ENCODE peak calls at places on chromosomes 1 and 21, in six cellular contexts. One of them, this sample, is unnamed.

GRCh38 chr1:152739841-152740240 is 18.0 kb upstream of the KPRP start:
- DNase-seq in GM23248: peak
- DNase-seq in OCI-LY7: no peak
- DNase-seq in fibroblast of lung: no peak
- DNase-seq in PC-9: no peak
- DNase-seq in SK-N-SH: no peak
- DNase-seq in this sample: no peak

GRCh38 chr1:230174765-230175747 is 108.0 kb downstream of the GALNT2 start:
- DNase-seq in GM23248: no peak
- DNase-seq in fibroblast of lung: no peak
- DNase-seq in PC-9: no peak
- DNase-seq in OCI-LY7: no peak
- DNase-seq in SK-N-SH: no peak
- DNase-seq in this sample: peak

GRCh38 chr1:33256701-33257387 is 552 bp downstream of the ZNF362 start:
- DNase-seq in PC-9: peak
- DNase-seq in GM23248: peak
- DNase-seq in OCI-LY7: peak
- DNase-seq in fibroblast of lung: peak
- DNase-seq in SK-N-SH: no peak
- DNase-seq in this sample: peak

GRCh38 chr1:230853736-230854135 is 14.6 kb downstream of the C1orf198 start:
- DNase-seq in OCI-LY7: no peak
- DNase-seq in SK-N-SH: no peak
- DNase-seq in GM23248: no peak
- DNase-seq in PC-9: no peak
- DNase-seq in fibroblast of lung: no peak
- DNase-seq in this sample: no peak

GRCh38 chr1:220356981-220357850 is 85.0 kb upstream of the RAB3GAP2 start:
- DNase-seq in OCI-LY7: no peak
- DNase-seq in fibroblast of lung: no peak
- DNase-seq in SK-N-SH: no peak
- DNase-seq in GM23248: no peak
- DNase-seq in PC-9: no peak
- DNase-seq in this sample: no peak

GRCh38 chr1:30715216-30715615 is 8.2 kb downstream of the MATN1 start:
- DNase-seq in OCI-LY7: no peak
- DNase-seq in SK-N-SH: no peak
- DNase-seq in fibroblast of lung: no peak
- DNase-seq in PC-9: no peak
- DNase-seq in GM23248: no peak
- DNase-seq in this sample: no peak

GRCh38 chr1:180173952-180174351 is 19.3 kb downstream of the QSOX1 start:
- DNase-seq in OCI-LY7: no peak
- DNase-seq in SK-N-SH: no peak
- DNase-seq in fibroblast of lung: peak
- DNase-seq in GM23248: peak
- DNase-seq in PC-9: no peak
- DNase-seq in this sample: no peak

GRCh38 chr1:169146536-169147214 is 40.2 kb downstream of the ATP1B1 start:
- DNase-seq in PC-9: no peak
- DNase-seq in GM23248: no peak
- DNase-seq in SK-N-SH: no peak
- DNase-seq in fibroblast of lung: no peak
- DNase-seq in OCI-LY7: no peak
- DNase-seq in this sample: no peak

GRCh38 chr1:244709491-244710368 is 56.8 kb downstream of the DESI2 start:
- DNase-seq in fibroblast of lung: no peak
- DNase-seq in GM23248: no peak
- DNase-seq in SK-N-SH: no peak
- DNase-seq in OCI-LY7: no peak
- DNase-seq in PC-9: no peak
- DNase-seq in this sample: no peak

GRCh38 chr21:41848971-41849580 is 30.1 kb downstream of the PRDM15 start:
- DNase-seq in PC-9: no peak
- DNase-seq in fibroblast of lung: no peak
- DNase-seq in GM23248: no peak
- DNase-seq in OCI-LY7: no peak
- DNase-seq in SK-N-SH: no peak
- DNase-seq in this sample: no peak

GRCh38 chr1:67675800-67676199 is 9.2 kb upstream of the GADD45A start:
- DNase-seq in fibroblast of lung: peak
- DNase-seq in OCI-LY7: peak
- DNase-seq in SK-N-SH: no peak
- DNase-seq in PC-9: no peak
- DNase-seq in GM23248: peak
- DNase-seq in this sample: no peak

GRCh38 chr1:108896160-108897150 is 19.7 kb downstream of the GPSM2 start:
- DNase-seq in SK-N-SH: no peak
- DNase-seq in GM23248: peak
- DNase-seq in PC-9: no peak
- DNase-seq in OCI-LY7: no peak
- DNase-seq in fibroblast of lung: peak
- DNase-seq in this sample: no peak

GRCh38 chr1:208119225-208119606 is 125.0 kb downstream of the PLXNA2 start:
- DNase-seq in PC-9: no peak
- DNase-seq in SK-N-SH: no peak
- DNase-seq in GM23248: no peak
- DNase-seq in fibroblast of lung: no peak
- DNase-seq in OCI-LY7: no peak
- DNase-seq in this sample: no peak

GRCh38 chr1:241972703-241973375 is 15.3 kb downstream of the BECN2 start:
- DNase-seq in PC-9: no peak
- DNase-seq in OCI-LY7: no peak
- DNase-seq in SK-N-SH: peak
- DNase-seq in GM23248: peak
- DNase-seq in fibroblast of lung: no peak
- DNase-seq in this sample: peak

GRCh38 chr1:179164494-179164893 is 65.0 kb downstream of the ABL2 start:
- DNase-seq in SK-N-SH: no peak
- DNase-seq in PC-9: no peak
- DNase-seq in OCI-LY7: no peak
- DNase-seq in fibroblast of lung: peak
- DNase-seq in GM23248: peak
- DNase-seq in this sample: no peak

GRCh38 chr1:213335084-213335483 is 284.0 kb downstream of the RPS6KC1 start:
- DNase-seq in fibroblast of lung: no peak
- DNase-seq in PC-9: no peak
- DNase-seq in SK-N-SH: no peak
- DNase-seq in OCI-LY7: no peak
- DNase-seq in GM23248: no peak
- DNase-seq in this sample: no peak

GRCh38 chr1:40926441-40926840 is 53.1 kb upstream of the CTPS1 start:
- DNase-seq in PC-9: no peak
- DNase-seq in OCI-LY7: no peak
- DNase-seq in GM23248: no peak
- DNase-seq in fibroblast of lung: peak
- DNase-seq in SK-N-SH: no peak
- DNase-seq in this sample: no peak

GRCh38 chr1:202007703-202008489 is 2.5 kb upstream of the ELF3 start:
- DNase-seq in OCI-LY7: no peak
- DNase-seq in SK-N-SH: no peak
- DNase-seq in GM23248: no peak
- DNase-seq in fibroblast of lung: no peak
- DNase-seq in PC-9: peak
- DNase-seq in this sample: peak

GRCh38 chr1:205301842-205302588 is 19.5 kb downstream of the NUAK2 start:
- DNase-seq in SK-N-SH: no peak
- DNase-seq in GM23248: peak
- DNase-seq in PC-9: no peak
- DNase-seq in fibroblast of lung: no peak
- DNase-seq in OCI-LY7: peak
- DNase-seq in this sample: peak

GRCh38 chr1:23019851-23020625 is 770 bp downstream of the KDM1A start:
- DNase-seq in fibroblast of lung: peak
- DNase-seq in GM23248: peak
- DNase-seq in PC-9: no peak
- DNase-seq in SK-N-SH: peak
- DNase-seq in OCI-LY7: peak
- DNase-seq in this sample: peak

GRCh38 chr1:100719490-100719889 is at the start of gene VCAM1:
- DNase-seq in SK-N-SH: no peak
- DNase-seq in OCI-LY7: no peak
- DNase-seq in GM23248: no peak
- DNase-seq in PC-9: no peak
- DNase-seq in fibroblast of lung: no peak
- DNase-seq in this sample: peak

GRCh38 chr1:206691604-206692003 is 6.9 kb downstream of the MAPKAPK2 start:
- DNase-seq in GM23248: peak
- DNase-seq in SK-N-SH: no peak
- DNase-seq in OCI-LY7: no peak
- DNase-seq in PC-9: no peak
- DNase-seq in fibroblast of lung: peak
- DNase-seq in this sample: no peak

GRCh38 chr1:33516428-33516827 is 44.0 kb downstream of the ZSCAN20 start:
- DNase-seq in fibroblast of lung: no peak
- DNase-seq in PC-9: no peak
- DNase-seq in SK-N-SH: no peak
- DNase-seq in OCI-LY7: no peak
- DNase-seq in GM23248: no peak
- DNase-seq in this sample: no peak

GRCh38 chr1:51236548-51237312 is 657 bp downstream of the RNF11 start:
- DNase-seq in fibroblast of lung: peak
- DNase-seq in PC-9: peak
- DNase-seq in OCI-LY7: peak
- DNase-seq in GM23248: peak
- DNase-seq in SK-N-SH: peak
- DNase-seq in this sample: peak
- H2AFZ ChIP-seq in fibroblast of lung: peak
- H2AFZ ChIP-seq in PC-9: peak
- H2AFZ ChIP-seq in OCI-LY7: peak
- H2AFZ ChIP-seq in GM23248: peak
- H2AFZ ChIP-seq in SK-N-SH: peak
- H2AFZ ChIP-seq in this sample: peak

GRCh38 chr1:2273401-2274090 is 45.4 kb downstream of the SKI start:
- DNase-seq in PC-9: no peak
- DNase-seq in GM23248: no peak
- DNase-seq in SK-N-SH: no peak
- DNase-seq in fibroblast of lung: no peak
- DNase-seq in OCI-LY7: no peak
- DNase-seq in this sample: no peak

GRCh38 chr1:2274968-2275475 is 46.9 kb downstream of the SKI start:
- DNase-seq in PC-9: no peak
- DNase-seq in GM23248: no peak
- DNase-seq in SK-N-SH: no peak
- DNase-seq in fibroblast of lung: no peak
- DNase-seq in OCI-LY7: no peak
- DNase-seq in this sample: no peak

GRCh38 chr1:2272686-2273400 is 44.7 kb downstream of the SKI start:
- DNase-seq in PC-9: no peak
- DNase-seq in GM23248: no peak
- DNase-seq in OCI-LY7: no peak
- DNase-seq in fibroblast of lung: no peak
- DNase-seq in SK-N-SH: no peak
- DNase-seq in this sample: no peak

GRCh38 chr1:2275796-2276536 is 47.8 kb downstream of the SKI start:
- DNase-seq in fibroblast of lung: peak
- DNase-seq in SK-N-SH: no peak
- DNase-seq in GM23248: peak
- DNase-seq in OCI-LY7: peak
- DNase-seq in PC-9: no peak
- DNase-seq in this sample: peak

DNA sequence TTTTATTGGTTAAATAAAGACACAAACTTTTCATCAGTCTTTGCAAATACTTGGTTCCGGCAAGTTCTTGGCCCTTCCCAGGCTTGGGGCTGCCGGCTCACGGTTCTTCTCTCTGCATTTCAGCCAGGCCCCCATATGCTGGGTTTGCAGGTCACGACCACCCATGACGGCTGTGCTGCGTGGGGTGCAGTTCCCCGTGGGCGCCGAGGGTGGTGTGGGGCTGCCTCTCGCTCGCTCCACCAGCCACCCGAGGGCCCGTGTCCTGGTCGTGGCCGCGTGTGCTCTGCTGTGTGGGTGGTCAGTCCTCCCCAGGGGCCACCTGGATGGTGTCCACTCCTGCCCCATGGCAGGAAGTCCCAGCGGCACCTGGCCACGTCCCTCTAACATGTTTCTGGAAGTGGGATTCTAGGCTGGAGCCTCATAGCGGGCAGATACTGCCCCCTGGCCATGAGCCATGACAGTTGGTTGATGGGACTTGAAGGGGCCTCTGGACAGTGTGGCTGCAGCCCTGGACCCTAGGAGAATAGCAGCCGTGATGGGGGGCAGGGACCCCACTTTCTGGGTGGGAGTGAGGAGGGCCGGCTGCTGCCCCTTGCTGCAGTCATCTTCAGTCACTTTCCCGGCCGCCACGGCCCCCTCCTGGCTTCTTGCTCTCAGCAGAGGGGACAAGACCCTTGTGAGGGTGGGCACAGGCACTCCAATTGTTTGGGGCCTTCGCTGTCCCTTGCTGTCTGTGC is 46.3 kb downstream of the SKI start:
- DNase-seq in fibroblast of lung: no peak
- DNase-seq in GM23248: no peak
- DNase-seq in PC-9: no peak
- DNase-seq in SK-N-SH: no peak
- DNase-seq in OCI-LY7: no peak
- DNase-seq in this sample: no peak
- H3K27ac ChIP-seq in fibroblast of lung: peak
- H3K27ac ChIP-seq in GM23248: no peak
- H3K27ac ChIP-seq in PC-9: no peak
- H3K27ac ChIP-seq in SK-N-SH: no peak
- H3K27ac ChIP-seq in OCI-LY7: no peak
- H3K27ac ChIP-seq in this sample: peak

DNA sequence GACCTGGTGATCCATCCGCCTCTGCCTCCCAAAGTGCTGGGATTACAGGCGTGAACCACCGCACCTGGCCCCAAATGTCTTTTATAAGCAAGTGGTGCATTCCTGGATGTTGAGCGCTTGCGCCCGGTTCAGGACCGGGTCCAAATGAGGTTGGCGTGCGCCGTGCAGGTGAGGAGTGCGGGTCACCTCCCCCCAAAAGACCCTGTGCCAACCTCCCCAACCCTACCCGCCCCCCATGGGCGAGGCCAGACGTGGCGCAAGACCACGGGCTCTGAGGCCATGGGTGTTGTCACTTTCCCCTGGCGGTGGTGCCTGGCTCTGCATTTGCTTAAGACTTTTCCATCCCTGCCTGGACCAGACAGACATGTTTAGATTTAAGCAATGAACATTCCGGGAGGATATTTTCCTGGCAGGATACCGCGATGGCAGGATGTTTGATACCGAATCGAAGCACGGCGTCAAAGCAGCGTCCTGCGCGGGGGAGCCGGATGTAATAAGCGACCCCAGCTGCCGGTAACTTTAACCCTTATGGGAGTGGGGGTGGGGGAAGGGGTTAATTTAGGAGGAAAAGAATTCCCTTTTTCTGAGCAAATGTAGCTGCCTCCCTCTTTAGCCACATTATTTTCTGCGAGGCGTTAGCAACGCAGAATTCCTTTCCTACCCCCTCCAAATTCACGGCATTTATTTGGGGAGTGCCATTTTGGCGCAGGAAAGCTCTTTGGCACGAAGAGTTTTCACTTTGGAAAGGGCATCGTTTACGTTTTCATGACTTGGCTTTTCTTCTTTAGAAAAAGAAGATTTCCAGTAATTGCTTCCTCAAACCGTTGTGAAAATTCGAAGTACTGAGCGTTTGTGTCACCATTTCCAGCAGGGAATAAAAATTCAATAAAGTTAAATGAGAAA is 27.8 kb upstream of the RNF187 start:
- DNase-seq in GM23248: peak
- DNase-seq in PC-9: peak
- DNase-seq in OCI-LY7: peak
- DNase-seq in SK-N-SH: peak
- DNase-seq in fibroblast of lung: peak
- DNase-seq in this sample: peak
- H2AFZ ChIP-seq in GM23248: peak
- H2AFZ ChIP-seq in PC-9: no peak
- H2AFZ ChIP-seq in OCI-LY7: no peak
- H2AFZ ChIP-seq in SK-N-SH: peak
- H2AFZ ChIP-seq in fibroblast of lung: peak
- H2AFZ ChIP-seq in this sample: peak

GRCh38 chr1:203507227-203507626 is 13.3 kb downstream of the OPTC start:
- DNase-seq in fibroblast of lung: peak
- DNase-seq in OCI-LY7: no peak
- DNase-seq in GM23248: peak
- DNase-seq in SK-N-SH: peak
- DNase-seq in PC-9: no peak
- DNase-seq in this sample: peak
- H3K27ac ChIP-seq in fibroblast of lung: peak
- H3K27ac ChIP-seq in OCI-LY7: no peak
- H3K27ac ChIP-seq in GM23248: no peak
- H3K27ac ChIP-seq in SK-N-SH: peak
- H3K27ac ChIP-seq in PC-9: no peak
- H3K27ac ChIP-seq in this sample: peak